ENCODE peak calls at places on chromosomes 13 and 19, in six cellular contexts. One of them, this sample, is unnamed.

GRCh38 chr13:49667773-49668172 is 23.5 kb downstream of the EBPL start:
- DNase-seq in HCT116: no peak
- DNase-seq in breast epithelium: no peak
- DNase-seq in uterus: no peak
- DNase-seq in K562: no peak
- DNase-seq in heart left ventricle: no peak
- DNase-seq in this sample: peak

GRCh38 chr13:39765801-39766463 is 110.5 kb downstream of the COG6 start:
- DNase-seq in HCT116: no peak
- DNase-seq in breast epithelium: no peak
- DNase-seq in uterus: peak
- DNase-seq in K562: no peak
- DNase-seq in heart left ventricle: peak
- DNase-seq in this sample: no peak

GRCh38 chr13:98524793-98525192 is 52.1 kb downstream of the STK24 start:
- DNase-seq in HCT116: no peak
- DNase-seq in breast epithelium: no peak
- DNase-seq in uterus: no peak
- DNase-seq in K562: no peak
- DNase-seq in heart left ventricle: no peak
- DNase-seq in this sample: no peak

GRCh38 chr19:18299654-18300053 is 18.2 kb upstream of the JUND start:
- DNase-seq in HCT116: no peak
- DNase-seq in breast epithelium: no peak
- DNase-seq in uterus: no peak
- DNase-seq in K562: no peak
- DNase-seq in heart left ventricle: no peak
- DNase-seq in this sample: no peak

GRCh38 chr13:50923272-50923671 is 13.7 kb downstream of the RNASEH2B start:
- DNase-seq in HCT116: no peak
- DNase-seq in breast epithelium: no peak
- DNase-seq in uterus: no peak
- DNase-seq in K562: no peak
- DNase-seq in heart left ventricle: no peak
- DNase-seq in this sample: no peak

GRCh38 chr13:78319101-78319627 is 284.2 kb downstream of the POU4F1 start:
- DNase-seq in HCT116: no peak
- DNase-seq in breast epithelium: no peak
- DNase-seq in uterus: no peak
- DNase-seq in K562: no peak
- DNase-seq in heart left ventricle: no peak
- DNase-seq in this sample: no peak

GRCh38 chr19:20165971-20166592 is 932 bp upstream of the ZNF486 start:
- DNase-seq in HCT116: no peak
- DNase-seq in breast epithelium: no peak
- DNase-seq in uterus: no peak
- DNase-seq in K562: no peak
- DNase-seq in heart left ventricle: no peak
- DNase-seq in this sample: no peak

GRCh38 chr19:46828484-46828883 is 22.2 kb downstream of the AP2S1 start:
- DNase-seq in HCT116: no peak
- DNase-seq in breast epithelium: no peak
- DNase-seq in uterus: no peak
- DNase-seq in K562: no peak
- DNase-seq in heart left ventricle: no peak
- DNase-seq in this sample: no peak

GRCh38 chr13:31909889-31910551 is 121.6 kb upstream of the FRY start:
- DNase-seq in HCT116: peak
- DNase-seq in breast epithelium: no peak
- DNase-seq in uterus: peak
- DNase-seq in K562: peak
- DNase-seq in heart left ventricle: peak
- DNase-seq in this sample: peak

GRCh38 chr13:114130708-114131580 is 1.5 kb downstream of the RASA3 start:
- DNase-seq in HCT116: no peak
- DNase-seq in breast epithelium: no peak
- DNase-seq in uterus: peak
- DNase-seq in K562: peak
- DNase-seq in heart left ventricle: peak
- DNase-seq in this sample: peak

GRCh38 chr13:44050450-44051063 is 170.9 kb downstream of the LACC1 start:
- DNase-seq in HCT116: peak
- DNase-seq in breast epithelium: no peak
- DNase-seq in uterus: no peak
- DNase-seq in K562: peak
- DNase-seq in heart left ventricle: no peak
- DNase-seq in this sample: no peak

DNA sequence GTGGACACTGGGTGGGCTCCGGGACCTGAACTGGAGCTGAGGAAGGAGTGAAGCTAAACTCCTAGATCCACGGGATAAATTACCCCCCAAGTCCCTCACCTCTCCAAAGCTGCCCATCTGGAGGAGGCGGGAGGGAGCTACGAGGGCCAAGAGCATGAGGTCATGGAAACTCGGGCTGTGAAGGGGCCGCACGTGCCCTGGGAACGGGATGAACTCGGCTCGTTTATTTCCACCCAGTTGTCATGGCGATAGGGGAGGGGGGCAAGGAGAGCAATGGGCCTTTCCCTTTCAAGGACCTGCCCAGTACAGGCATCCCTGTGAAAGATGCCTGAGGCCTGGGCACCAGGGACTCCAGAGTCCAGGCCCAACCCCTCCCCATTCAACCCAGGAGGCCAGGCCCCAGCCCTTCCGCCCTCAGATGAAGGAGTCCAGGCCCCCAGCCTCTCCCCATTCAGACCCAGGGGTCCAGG is 3.8 kb downstream of the PPP1R12C start:
- DNase-seq in HCT116: no peak
- DNase-seq in breast epithelium: peak
- DNase-seq in uterus: peak
- DNase-seq in K562: peak
- DNase-seq in heart left ventricle: peak
- DNase-seq in this sample: peak
- TF ChIP-seq POLR2A in HCT116: no peak
- TF ChIP-seq POLR2A in breast epithelium: no peak
- TF ChIP-seq POLR2A in uterus: peak
- TF ChIP-seq POLR2A in K562: no peak
- TF ChIP-seq POLR2A in heart left ventricle: peak
- TF ChIP-seq POLR2A in this sample: no peak

DNA sequence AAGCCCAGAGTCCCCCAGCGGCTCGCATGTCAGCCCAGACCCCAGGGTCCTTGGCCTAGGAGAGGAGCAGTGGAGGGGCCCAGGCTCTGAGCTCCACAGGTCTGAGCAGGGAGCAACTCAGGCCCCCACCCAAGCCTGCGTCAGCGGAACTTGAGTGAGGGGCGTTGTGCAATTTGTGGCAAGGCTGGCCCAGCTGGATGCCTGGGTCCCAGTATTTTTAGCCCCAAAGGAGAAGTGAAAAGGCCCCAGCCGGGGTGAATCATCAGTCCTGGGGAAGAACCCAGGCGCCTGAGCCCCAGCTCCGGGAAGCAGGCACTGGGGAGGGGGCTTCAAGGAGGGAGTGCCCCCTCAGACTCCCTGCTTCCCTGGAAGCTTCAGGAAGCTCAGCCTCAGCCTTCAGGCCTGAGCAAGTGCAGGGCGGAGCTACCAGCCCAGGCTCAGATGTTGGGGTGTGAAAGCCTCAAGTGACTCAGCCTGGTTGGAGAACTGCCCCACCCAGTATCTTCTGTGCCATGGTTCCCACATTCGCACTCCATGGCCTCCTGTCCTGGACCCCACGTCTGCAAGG is 7.2 kb downstream of the MED29 start:
- DNase-seq in HCT116: peak
- DNase-seq in breast epithelium: no peak
- DNase-seq in uterus: peak
- DNase-seq in K562: peak
- DNase-seq in heart left ventricle: peak
- DNase-seq in this sample: peak
- TF ChIP-seq POLR2A in HCT116: no peak
- TF ChIP-seq POLR2A in breast epithelium: no peak
- TF ChIP-seq POLR2A in uterus: no peak
- TF ChIP-seq POLR2A in K562: no peak
- TF ChIP-seq POLR2A in heart left ventricle: no peak
- TF ChIP-seq POLR2A in this sample: no peak

GRCh38 chr13:42574435-42575311 is 721 bp downstream of the TNFSF11 start:
- DNase-seq in HCT116: no peak
- DNase-seq in breast epithelium: no peak
- DNase-seq in uterus: no peak
- DNase-seq in K562: no peak
- DNase-seq in heart left ventricle: no peak
- DNase-seq in this sample: no peak
- TF ChIP-seq POLR2A in HCT116: no peak
- TF ChIP-seq POLR2A in breast epithelium: no peak
- TF ChIP-seq POLR2A in uterus: no peak
- TF ChIP-seq POLR2A in K562: no peak
- TF ChIP-seq POLR2A in heart left ventricle: no peak
- TF ChIP-seq POLR2A in this sample: no peak

GRCh38 chr19:680287-681028 is 4.3 kb downstream of the FSTL3 start:
- DNase-seq in HCT116: peak
- DNase-seq in breast epithelium: peak
- DNase-seq in uterus: peak
- DNase-seq in K562: peak
- DNase-seq in heart left ventricle: peak
- DNase-seq in this sample: peak
- TF ChIP-seq POLR2A in HCT116: peak
- TF ChIP-seq POLR2A in breast epithelium: no peak
- TF ChIP-seq POLR2A in uterus: peak
- TF ChIP-seq POLR2A in K562: peak
- TF ChIP-seq POLR2A in heart left ventricle: no peak
- TF ChIP-seq POLR2A in this sample: peak

GRCh38 chr19:3338541-3339181 is 27.7 kb upstream of the NFIC start:
- DNase-seq in HCT116: no peak
- DNase-seq in breast epithelium: peak
- DNase-seq in uterus: no peak
- DNase-seq in K562: no peak
- DNase-seq in heart left ventricle: no peak
- DNase-seq in this sample: no peak
- TF ChIP-seq POLR2A in HCT116: no peak
- TF ChIP-seq POLR2A in breast epithelium: no peak
- TF ChIP-seq POLR2A in uterus: no peak
- TF ChIP-seq POLR2A in K562: no peak
- TF ChIP-seq POLR2A in heart left ventricle: no peak
- TF ChIP-seq POLR2A in this sample: no peak

DNA sequence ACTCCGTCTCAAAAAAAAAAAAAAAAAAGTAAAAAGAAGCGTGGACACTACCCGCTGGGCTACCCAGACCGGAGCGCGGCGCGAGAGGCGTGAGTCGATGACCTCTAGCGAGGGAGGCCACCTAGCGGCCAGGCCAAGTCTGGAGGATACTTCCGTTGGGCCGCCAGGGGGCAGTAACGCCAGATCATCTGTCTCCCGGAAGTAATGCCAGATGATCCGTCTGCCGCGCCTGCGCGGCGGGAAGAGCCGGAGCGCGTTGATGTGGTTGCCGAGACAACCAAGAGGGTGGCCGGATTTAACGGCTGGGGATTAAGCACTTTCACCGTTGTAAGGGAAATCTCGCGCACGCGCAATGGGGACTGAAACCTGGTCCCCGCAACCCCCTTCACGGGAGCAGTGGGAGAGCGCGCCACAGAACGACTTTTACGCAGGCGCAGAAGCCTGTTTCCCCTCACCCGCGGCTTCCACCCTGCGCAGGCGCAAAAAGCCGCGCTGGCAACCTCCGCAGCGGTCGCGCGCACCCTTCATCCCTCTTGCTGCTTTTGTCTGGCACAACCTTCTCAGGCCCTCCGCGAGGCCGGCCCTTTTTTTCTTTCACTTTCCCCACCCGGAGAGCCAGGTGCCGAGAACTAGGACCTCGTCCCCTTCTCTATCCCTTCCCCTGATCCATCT is 1.0 kb upstream of the U2AF2 start:
- DNase-seq in HCT116: peak
- DNase-seq in breast epithelium: peak
- DNase-seq in uterus: peak
- DNase-seq in K562: peak
- DNase-seq in heart left ventricle: peak
- DNase-seq in this sample: peak
- TF ChIP-seq POLR2A in HCT116: no peak
- TF ChIP-seq POLR2A in breast epithelium: peak
- TF ChIP-seq POLR2A in uterus: peak
- TF ChIP-seq POLR2A in K562: peak
- TF ChIP-seq POLR2A in heart left ventricle: no peak
- TF ChIP-seq POLR2A in this sample: peak

GRCh38 chr19:10110076-10110971 is 1.2 kb upstream of the P2RY11 start:
- DNase-seq in HCT116: no peak
- DNase-seq in breast epithelium: no peak
- DNase-seq in uterus: no peak
- DNase-seq in K562: no peak
- DNase-seq in heart left ventricle: no peak
- DNase-seq in this sample: no peak

GRCh38 chr19:10111405-10111811 is at the start of gene P2RY11:
- DNase-seq in HCT116: no peak
- DNase-seq in breast epithelium: no peak
- DNase-seq in uterus: no peak
- DNase-seq in K562: peak
- DNase-seq in heart left ventricle: no peak
- DNase-seq in this sample: no peak

GRCh38 chr19:10107817-10108367 is 1.7 kb downstream of the PPAN start:
- DNase-seq in HCT116: no peak
- DNase-seq in breast epithelium: no peak
- DNase-seq in uterus: no peak
- DNase-seq in K562: no peak
- DNase-seq in heart left ventricle: no peak
- DNase-seq in this sample: no peak

GRCh38 chr19:10110972-10111317 is 548 bp upstream of the P2RY11 start:
- DNase-seq in HCT116: no peak
- DNase-seq in breast epithelium: no peak
- DNase-seq in uterus: no peak
- DNase-seq in K562: no peak
- DNase-seq in heart left ventricle: no peak
- DNase-seq in this sample: no peak

DNA sequence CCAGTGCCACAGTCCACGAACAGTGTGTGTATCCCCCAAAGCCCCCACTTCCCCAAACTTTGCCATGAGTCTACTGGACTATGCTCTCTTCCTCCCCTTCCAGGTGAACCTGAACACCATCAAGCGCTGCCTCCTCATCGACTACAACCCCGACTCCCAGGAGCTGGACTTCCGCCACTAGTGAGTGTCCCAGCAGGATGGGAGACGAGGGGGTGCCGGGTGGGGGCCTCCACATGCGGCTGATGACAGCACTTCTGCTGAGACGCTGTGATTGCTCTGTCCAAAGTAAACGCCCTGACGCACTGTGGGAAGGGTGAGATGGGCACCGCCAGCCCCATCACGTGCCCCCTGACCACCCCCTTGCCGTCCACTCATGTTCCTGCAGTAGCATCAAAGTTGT is 2.0 kb upstream of the P2RY11 start:
- DNase-seq in HCT116: no peak
- DNase-seq in breast epithelium: no peak
- DNase-seq in uterus: no peak
- DNase-seq in K562: no peak
- DNase-seq in heart left ventricle: no peak
- DNase-seq in this sample: no peak
- TF ChIP-seq POLR2A in HCT116: no peak
- TF ChIP-seq POLR2A in breast epithelium: no peak
- TF ChIP-seq POLR2A in uterus: no peak
- TF ChIP-seq POLR2A in K562: no peak
- TF ChIP-seq POLR2A in heart left ventricle: no peak
- TF ChIP-seq POLR2A in this sample: no peak